ENCODE peak calls at places on chromosomes 4 and X, in seven cellular contexts. V is cardiac muscle cell; X is choroid plexus epithelial cell; B is CD8-positive, alpha-beta T cell; H is kidney epithelial cell; R is dorsolateral prefrontal cortex; T is AG04449. Z is an unnamed sample.

GRCh38 chr4:2842667-2843022 is 999 bp upstream of the ADD1 start:
- DNase-seq in T (no peak), R (no peak), B (no peak), X (no peak), H (no peak), V (no peak), Z (no peak)

GRCh38 chr4:128571747-128572146 is 237.8 kb upstream of the JADE1 start:
- DNase-seq in H (peak; percentile 88), V (no peak), B (no peak), R (no peak), X (peak; percentile 97), T (peak; percentile 84), Z (peak; percentile 46)

GRCh38 chrX:136453114-136453513 is 34.6 kb upstream of the BRS3 start:
- DNase-seq in V (no peak), R (no peak), X (no peak), T (no peak), H (no peak), B (no peak), Z (no peak)

GRCh38 chrX:66728818-66729271 is 90.0 kb upstream of the EDA2R start:
- DNase-seq in R (peak; percentile 29), V (peak; percentile 74), T (no peak), H (no peak), X (peak; percentile 76), B (peak; percentile 16), Z (no peak)

GRCh38 chr4:69518102-69518501 is 22.4 kb upstream of the UGT2B4 start:
- DNase-seq in R (no peak), V (no peak), B (no peak), T (no peak), H (no peak), X (no peak), Z (no peak)

GRCh38 chr4:1242506-1243450 is 6.2 kb downstream of the CTBP1 start:
- DNase-seq in X (no peak), V (no peak), H (no peak), T (no peak), R (peak; percentile 17), B (no peak), Z (no peak)

GRCh38 chr4:144594471-144594986 is 51.4 kb upstream of the HHIP start:
- DNase-seq in V (no peak), B (no peak), H (no peak), R (no peak), X (no peak), T (no peak), Z (no peak)

GRCh38 chr4:74335341-74336019 is 27.2 kb downstream of the EPGN start:
- DNase-seq in R (no peak), H (no peak), B (no peak), T (no peak), X (no peak), V (no peak), Z (no peak)

GRCh38 chr4:146255463-146255862 is 41.1 kb downstream of the REELD1 start:
- DNase-seq in V (no peak), T (no peak), X (peak; percentile 80), B (no peak), R (no peak), H (no peak), Z (no peak)

GRCh38 chr4:111018231-111018630 is 395.4 kb upstream of the PITX2 start:
- DNase-seq in R (no peak), T (no peak), H (no peak), X (no peak), V (no peak), B (no peak), Z (no peak)

GRCh38 chrX:108064613-108065012 is 19.7 kb downstream of the VSIG1 start:
- DNase-seq in R (no peak), T (no peak), H (no peak), X (no peak), B (no peak), V (no peak), Z (no peak)

GRCh38 chrX:69305333-69306062 is 140.2 kb upstream of the PJA1 start:
- DNase-seq in T (no peak), B (no peak), H (no peak), V (no peak), R (no peak), X (no peak), Z (no peak)

GRCh38 chr4:107600456-107600855 is 119.6 kb downstream of the PAPSS1 start:
- DNase-seq in H (peak; percentile 7), V (no peak), R (no peak), T (peak; percentile 24), X (peak; percentile 47), B (no peak), Z (no peak)

GRCh38 chr4:109665783-109666455 is 37.3 kb downstream of the CASP6 start:
- DNase-seq in X (no peak), T (no peak), B (no peak), H (no peak), R (no peak), V (no peak), Z (peak; percentile 85)

GRCh38 chr4:35105486-35105885 is 1138.8 kb downstream of the ARAP2 start:
- DNase-seq in T (no peak), B (no peak), R (no peak), H (no peak), X (no peak), V (peak; percentile 14), Z (peak; percentile 21)

GRCh38 chr4:13541176-13541604 is 3.1 kb downstream of the NKX3-2 start:
- DNase-seq in V (no peak), T (no peak), R (no peak), B (no peak), H (no peak), X (no peak), Z (no peak)
- H3K4me3 ChIP-seq in V (no peak overlapping the region), T (no peak overlapping the region), R (no peak overlapping the region), B (no peak overlapping the region), H (no peak overlapping the region), X (no peak overlapping the region), Z (no peak overlapping the region)

DNA sequence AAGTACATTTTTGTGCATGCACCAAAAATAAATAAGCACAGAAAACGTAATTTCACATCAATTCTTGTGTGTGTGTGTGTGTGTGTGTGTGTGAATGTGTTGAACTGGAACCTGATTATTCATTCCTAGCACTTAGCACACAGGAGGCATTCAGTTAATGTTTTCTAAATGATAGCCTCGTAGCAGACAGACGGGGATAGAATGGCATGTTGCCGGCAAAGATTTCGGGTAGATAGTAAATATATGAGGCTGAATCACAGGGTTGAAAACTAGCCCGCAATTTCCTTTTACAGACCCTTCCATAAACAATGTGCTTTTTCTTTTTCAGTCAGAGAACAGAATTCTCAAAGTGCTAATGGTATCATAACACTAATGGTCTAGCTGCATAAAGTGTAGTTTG is 13.5 kb downstream of the MAOB start:
- DNase-seq in T (no peak), R (no peak), H (peak; percentile 41), V (no peak), B (no peak), X (no peak), Z (no peak)
- TF ChIP-seq CTCF in T (no peak), R (no peak), H (no peak), V (no peak), B (no peak), X (no peak), Z (no peak)

GRCh38 chr4:24923550-24923949 is 10.7 kb upstream of the CCDC149 start:
- DNase-seq in R (no peak), B (no peak), H (no peak), X (no peak), V (no peak), T (no peak), Z (no peak)
- H3K4me3 ChIP-seq in R (no peak overlapping the region), B (no peak overlapping the region), H (no peak overlapping the region), X (no peak overlapping the region), V (no peak overlapping the region), T (no peak overlapping the region), Z (no peak overlapping the region)

GRCh38 chr4:84578540-84579409 is 4.2 kb upstream of the CDS1 start:
- DNase-seq in T (no peak), V (peak; percentile 61), H (no peak), R (no peak), B (no peak), X (peak; percentile 85), Z (peak; percentile 32)
- TF ChIP-seq CTCF in T (peak; percentile 63), V (peak; percentile 77), H (peak; percentile 75), R (peak; percentile 66), B (peak; percentile 14), X (peak; percentile 88), Z (peak; percentile 74)

DNA sequence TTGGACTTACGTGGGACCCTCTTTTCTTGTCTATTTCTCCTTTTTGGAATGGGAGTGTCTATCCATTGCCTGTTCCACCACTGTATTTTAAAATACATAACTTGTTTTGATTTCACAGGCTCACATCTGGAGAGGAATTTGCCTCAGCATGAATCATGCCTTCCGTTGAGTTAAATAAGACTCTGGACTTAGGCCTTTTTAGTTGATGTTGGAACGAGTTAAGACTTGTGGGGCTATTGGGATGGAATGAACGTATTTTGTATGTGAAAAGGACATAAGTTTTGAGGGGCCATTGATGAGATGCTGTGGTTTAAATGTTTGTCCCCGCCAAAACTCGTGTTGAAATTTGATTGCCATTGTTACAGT is 66.2 kb downstream of the BEX3 start:
- DNase-seq in T (no peak), B (no peak), R (no peak), H (no peak), V (no peak), X (peak; percentile 85), Z (no peak)
- H3K4me3 ChIP-seq in T (no peak overlapping the region), B (no peak overlapping the region), R (no peak overlapping the region), H (no peak overlapping the region), V (no peak overlapping the region), X (no peak overlapping the region), Z (no peak overlapping the region)

DNA sequence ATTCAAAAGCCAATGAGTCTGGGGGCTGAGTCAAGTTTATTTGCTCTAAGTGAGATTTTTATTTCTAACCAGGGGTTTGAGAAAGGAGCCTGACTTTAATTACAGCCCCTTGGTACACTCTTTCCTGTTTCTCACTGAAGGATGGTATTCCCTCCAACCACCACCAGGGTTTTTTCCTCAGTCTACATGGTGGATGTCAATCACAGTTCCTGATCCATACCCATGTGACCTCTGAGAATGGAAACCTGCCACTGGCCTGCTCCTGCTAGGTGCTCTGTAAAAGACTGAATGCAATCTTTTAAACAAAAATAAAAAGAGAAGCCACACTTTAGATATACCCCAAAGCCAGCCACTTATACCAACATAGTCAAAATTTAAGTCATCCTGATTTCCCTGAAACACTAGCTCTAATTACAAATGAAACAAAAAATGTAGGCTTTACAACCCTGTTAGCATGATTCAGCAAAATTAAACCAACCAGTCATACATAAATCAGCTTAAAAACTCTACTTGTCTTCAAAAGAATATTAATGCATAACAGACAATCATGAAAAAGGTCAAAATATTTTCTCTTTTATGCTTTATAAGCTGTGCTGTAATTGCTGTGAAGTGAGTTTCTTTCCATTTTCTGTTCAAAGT is 112.1 kb upstream of the NWD2 start:
- DNase-seq in R (no peak), H (no peak), T (no peak), X (no peak), B (no peak), V (no peak), Z (no peak)
- TF ChIP-seq CTCF in R (no peak), H (no peak), T (no peak), X (no peak), B (no peak), V (no peak), Z (no peak)

Z was measured in LNCaP clone FGC.